ENCODE peak calls at places on chromosome X, in eight cellular contexts. One of them, this sample, is unnamed.

GRCh38 chrX:107567370-107567769 is 60.9 kb upstream of the PRPS1 start:
- DNase-seq in AG04450: no peak
- DNase-seq in nephron progenitor cell: no peak
- DNase-seq in HFFc6: no peak
- DNase-seq in AG10803: no peak
- DNase-seq in choroid plexus epithelial cell: no peak
- DNase-seq in NB4: no peak
- DNase-seq in OCI-LY7: no peak
- DNase-seq in this sample: no peak

GRCh38 chrX:149152941-149153340 is 352.2 kb downstream of the IDS start:
- DNase-seq in AG04450: no peak
- DNase-seq in nephron progenitor cell: no peak
- DNase-seq in HFFc6: no peak
- DNase-seq in AG10803: no peak
- DNase-seq in choroid plexus epithelial cell: peak
- DNase-seq in NB4: no peak
- DNase-seq in OCI-LY7: no peak
- DNase-seq in this sample: no peak

GRCh38 chrX:8848921-8849320 is 47.7 kb upstream of the FAM9A start:
- DNase-seq in AG04450: no peak
- DNase-seq in nephron progenitor cell: no peak
- DNase-seq in HFFc6: no peak
- DNase-seq in AG10803: peak
- DNase-seq in choroid plexus epithelial cell: peak
- DNase-seq in NB4: no peak
- DNase-seq in OCI-LY7: no peak
- DNase-seq in this sample: no peak

GRCh38 chrX:107552976-107553375 is 75.3 kb upstream of the PRPS1 start:
- DNase-seq in AG04450: no peak
- DNase-seq in nephron progenitor cell: no peak
- DNase-seq in HFFc6: peak
- DNase-seq in AG10803: peak
- DNase-seq in choroid plexus epithelial cell: no peak
- DNase-seq in NB4: no peak
- DNase-seq in OCI-LY7: no peak
- DNase-seq in this sample: no peak

GRCh38 chrX:31314921-31315320 is 243.1 kb upstream of the FTHL17 start:
- DNase-seq in AG04450: no peak
- DNase-seq in nephron progenitor cell: no peak
- DNase-seq in HFFc6: no peak
- DNase-seq in AG10803: peak
- DNase-seq in choroid plexus epithelial cell: peak
- DNase-seq in NB4: no peak
- DNase-seq in OCI-LY7: no peak
- DNase-seq in this sample: no peak

GRCh38 chrX:118271770-118272169 is 74.1 kb upstream of the WDR44 start:
- DNase-seq in AG04450: no peak
- DNase-seq in nephron progenitor cell: no peak
- DNase-seq in HFFc6: no peak
- DNase-seq in AG10803: no peak
- DNase-seq in choroid plexus epithelial cell: peak
- DNase-seq in NB4: no peak
- DNase-seq in OCI-LY7: no peak
- DNase-seq in this sample: no peak

GRCh38 chrX:72272868-72273267 is 4.2 kb downstream of the RPS4X start:
- DNase-seq in AG04450: no peak
- DNase-seq in nephron progenitor cell: no peak
- DNase-seq in HFFc6: peak
- DNase-seq in AG10803: no peak
- DNase-seq in choroid plexus epithelial cell: peak
- DNase-seq in NB4: no peak
- DNase-seq in OCI-LY7: no peak
- DNase-seq in this sample: no peak

GRCh38 chrX:102902355-102902754 is 34.7 kb upstream of the RAB40AL start:
- DNase-seq in AG04450: no peak
- DNase-seq in nephron progenitor cell: no peak
- DNase-seq in HFFc6: no peak
- DNase-seq in AG10803: no peak
- DNase-seq in choroid plexus epithelial cell: no peak
- DNase-seq in NB4: no peak
- DNase-seq in OCI-LY7: no peak
- DNase-seq in this sample: no peak

GRCh38 chrX:35680940-35681346 is 117.2 kb upstream of the MAGEB16 start:
- DNase-seq in AG04450: no peak
- DNase-seq in nephron progenitor cell: no peak
- DNase-seq in HFFc6: no peak
- DNase-seq in AG10803: no peak
- DNase-seq in choroid plexus epithelial cell: no peak
- DNase-seq in NB4: no peak
- DNase-seq in OCI-LY7: no peak
- DNase-seq in this sample: no peak

GRCh38 chrX:49753691-49754090 is 57.9 kb upstream of the PAGE1 start:
- DNase-seq in AG04450: no peak
- DNase-seq in nephron progenitor cell: no peak
- DNase-seq in HFFc6: no peak
- DNase-seq in AG10803: no peak
- DNase-seq in choroid plexus epithelial cell: no peak
- DNase-seq in NB4: no peak
- DNase-seq in OCI-LY7: no peak
- DNase-seq in this sample: no peak

GRCh38 chrX:123859409-123859827 is 435 bp upstream of the XIAP start:
- DNase-seq in AG04450: no peak
- DNase-seq in nephron progenitor cell: peak
- DNase-seq in HFFc6: no peak
- DNase-seq in AG10803: no peak
- DNase-seq in choroid plexus epithelial cell: no peak
- DNase-seq in NB4: no peak
- DNase-seq in OCI-LY7: peak
- DNase-seq in this sample: no peak

GRCh38 chrX:15050395-15050794 is 177.2 kb downstream of the MOSPD2 start:
- DNase-seq in AG04450: no peak
- DNase-seq in nephron progenitor cell: no peak
- DNase-seq in HFFc6: no peak
- DNase-seq in AG10803: no peak
- DNase-seq in choroid plexus epithelial cell: no peak
- DNase-seq in NB4: peak
- DNase-seq in OCI-LY7: peak
- DNase-seq in this sample: no peak

GRCh38 chrX:29397506-29397905 is 810.3 kb downstream of the IL1RAPL1 start:
- DNase-seq in AG04450: peak
- DNase-seq in nephron progenitor cell: no peak
- DNase-seq in HFFc6: peak
- DNase-seq in AG10803: peak
- DNase-seq in choroid plexus epithelial cell: peak
- DNase-seq in NB4: no peak
- DNase-seq in OCI-LY7: no peak
- DNase-seq in this sample: no peak

GRCh38 chrX:81377329-81377728 is 175.4 kb downstream of the SH3BGRL start:
- DNase-seq in AG04450: peak
- DNase-seq in nephron progenitor cell: no peak
- DNase-seq in HFFc6: peak
- DNase-seq in AG10803: peak
- DNase-seq in choroid plexus epithelial cell: peak
- DNase-seq in NB4: peak
- DNase-seq in OCI-LY7: peak
- DNase-seq in this sample: no peak

GRCh38 chrX:68757331-68757730 is 71.5 kb upstream of the EFNB1 start:
- DNase-seq in AG04450: no peak
- DNase-seq in nephron progenitor cell: no peak
- DNase-seq in HFFc6: no peak
- DNase-seq in AG10803: no peak
- DNase-seq in choroid plexus epithelial cell: no peak
- DNase-seq in NB4: no peak
- DNase-seq in OCI-LY7: no peak
- DNase-seq in this sample: no peak

GRCh38 chrX:139120760-139121159 is 409.2 kb upstream of the FGF13 start:
- DNase-seq in AG04450: no peak
- DNase-seq in nephron progenitor cell: no peak
- DNase-seq in HFFc6: no peak
- DNase-seq in AG10803: peak
- DNase-seq in choroid plexus epithelial cell: no peak
- DNase-seq in NB4: no peak
- DNase-seq in OCI-LY7: no peak
- DNase-seq in this sample: no peak

GRCh38 chrX:68532828-68533227 is 34.0 kb downstream of the YIPF6 start:
- DNase-seq in AG04450: peak
- DNase-seq in nephron progenitor cell: no peak
- DNase-seq in HFFc6: peak
- DNase-seq in AG10803: peak
- DNase-seq in choroid plexus epithelial cell: no peak
- DNase-seq in NB4: no peak
- DNase-seq in OCI-LY7: no peak
- DNase-seq in this sample: no peak

GRCh38 chrX:148298737-148299136 is 201.7 kb upstream of the AFF2 start:
- DNase-seq in AG04450: no peak
- DNase-seq in nephron progenitor cell: no peak
- DNase-seq in HFFc6: no peak
- DNase-seq in AG10803: peak
- DNase-seq in choroid plexus epithelial cell: no peak
- DNase-seq in NB4: peak
- DNase-seq in OCI-LY7: no peak
- DNase-seq in this sample: no peak

GRCh38 chrX:13652256-13653021 is 502 bp upstream of the TCEANC start:
- DNase-seq in AG04450: peak
- DNase-seq in nephron progenitor cell: no peak
- DNase-seq in HFFc6: peak
- DNase-seq in AG10803: peak
- DNase-seq in choroid plexus epithelial cell: peak
- DNase-seq in NB4: peak
- DNase-seq in OCI-LY7: no peak
- DNase-seq in this sample: no peak

GRCh38 chrX:101357166-101357795 is 8.7 kb upstream of the TIMM8A start:
- DNase-seq in AG04450: no peak
- DNase-seq in nephron progenitor cell: no peak
- DNase-seq in HFFc6: peak
- DNase-seq in AG10803: peak
- DNase-seq in choroid plexus epithelial cell: peak
- DNase-seq in NB4: peak
- DNase-seq in OCI-LY7: peak
- DNase-seq in this sample: no peak
- TF ChIP-seq CTCF in AG04450: peak
- TF ChIP-seq CTCF in nephron progenitor cell: peak
- TF ChIP-seq CTCF in HFFc6: peak
- TF ChIP-seq CTCF in AG10803: peak
- TF ChIP-seq CTCF in choroid plexus epithelial cell: peak
- TF ChIP-seq CTCF in NB4: peak
- TF ChIP-seq CTCF in OCI-LY7: peak
- TF ChIP-seq CTCF in this sample: peak

DNA sequence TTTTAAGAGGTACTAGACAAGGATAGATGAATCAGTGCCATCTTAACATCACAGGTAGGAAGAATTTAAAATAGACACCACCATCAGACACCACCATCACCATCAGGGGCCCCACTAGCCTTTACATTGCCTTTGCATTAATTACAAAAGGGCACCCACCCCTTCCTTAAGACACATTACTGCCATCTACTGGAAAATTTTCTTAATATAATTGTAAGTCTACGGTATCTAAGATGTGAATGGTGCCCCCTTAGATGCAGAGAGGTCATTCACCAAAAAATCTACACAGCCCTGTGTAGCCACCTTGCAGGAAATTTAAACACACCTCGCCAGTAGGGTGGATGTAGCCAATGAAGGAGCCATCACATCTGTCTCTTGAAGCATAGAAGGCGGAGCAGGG is 184.1 kb downstream of the MID1IP1 start:
- DNase-seq in AG04450: no peak
- DNase-seq in nephron progenitor cell: no peak
- DNase-seq in HFFc6: no peak
- DNase-seq in AG10803: peak
- DNase-seq in choroid plexus epithelial cell: peak
- DNase-seq in NB4: peak
- DNase-seq in OCI-LY7: peak
- DNase-seq in this sample: no peak
- TF ChIP-seq CTCF in AG04450: peak
- TF ChIP-seq CTCF in nephron progenitor cell: no peak
- TF ChIP-seq CTCF in HFFc6: peak
- TF ChIP-seq CTCF in AG10803: peak
- TF ChIP-seq CTCF in choroid plexus epithelial cell: peak
- TF ChIP-seq CTCF in NB4: no peak
- TF ChIP-seq CTCF in OCI-LY7: peak
- TF ChIP-seq CTCF in this sample: no peak

DNA sequence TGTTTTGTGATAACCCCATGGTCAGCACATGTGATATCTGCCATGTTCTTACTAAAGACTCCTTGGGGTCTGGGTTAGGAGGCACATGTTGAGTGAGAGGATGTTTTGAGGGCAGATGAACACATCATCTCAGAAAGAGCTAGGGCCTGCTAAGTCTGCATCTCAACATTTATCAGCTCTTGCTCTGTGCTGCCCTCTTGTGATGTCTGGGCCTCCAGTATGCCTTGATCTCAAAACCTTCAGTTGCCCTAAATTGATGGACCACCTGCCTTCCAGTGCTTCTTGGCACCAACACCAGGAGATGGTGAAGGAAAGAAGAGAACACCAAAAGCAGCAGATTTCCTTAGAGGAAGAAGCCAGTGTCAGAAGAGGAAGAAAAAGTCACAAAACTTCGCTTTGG is 22.5 kb downstream of the MID1 start:
- DNase-seq in AG04450: no peak
- DNase-seq in nephron progenitor cell: no peak
- DNase-seq in HFFc6: peak
- DNase-seq in AG10803: peak
- DNase-seq in choroid plexus epithelial cell: peak
- DNase-seq in NB4: peak
- DNase-seq in OCI-LY7: peak
- DNase-seq in this sample: no peak
- TF ChIP-seq CTCF in AG04450: peak
- TF ChIP-seq CTCF in nephron progenitor cell: no peak
- TF ChIP-seq CTCF in HFFc6: peak
- TF ChIP-seq CTCF in AG10803: peak
- TF ChIP-seq CTCF in choroid plexus epithelial cell: peak
- TF ChIP-seq CTCF in NB4: peak
- TF ChIP-seq CTCF in OCI-LY7: peak
- TF ChIP-seq CTCF in this sample: no peak

DNA sequence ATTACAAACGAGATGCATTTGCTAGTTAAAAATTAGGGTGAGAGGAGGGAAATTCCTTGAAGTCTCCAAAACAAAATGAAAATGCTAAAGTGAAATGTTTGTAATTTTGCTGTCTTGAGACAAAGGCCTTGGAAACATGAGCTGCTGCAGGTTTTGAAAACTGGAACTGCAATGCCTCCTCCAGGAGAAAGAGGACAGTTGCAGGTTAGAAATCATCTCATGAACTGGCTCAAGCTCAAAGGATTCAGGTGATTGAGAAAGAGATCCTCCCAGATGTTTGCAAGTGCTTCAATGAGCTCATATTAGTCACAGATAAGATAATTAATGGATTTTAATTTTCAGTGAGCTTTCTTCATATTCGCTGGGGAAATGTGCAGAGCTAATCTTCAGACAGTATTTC is 32.4 kb downstream of the SMPX start:
- DNase-seq in AG04450: peak
- DNase-seq in nephron progenitor cell: no peak
- DNase-seq in HFFc6: peak
- DNase-seq in AG10803: peak
- DNase-seq in choroid plexus epithelial cell: peak
- DNase-seq in NB4: peak
- DNase-seq in OCI-LY7: no peak
- DNase-seq in this sample: no peak
- TF ChIP-seq CTCF in AG04450: peak
- TF ChIP-seq CTCF in nephron progenitor cell: peak
- TF ChIP-seq CTCF in HFFc6: peak
- TF ChIP-seq CTCF in AG10803: peak
- TF ChIP-seq CTCF in choroid plexus epithelial cell: peak
- TF ChIP-seq CTCF in NB4: peak
- TF ChIP-seq CTCF in OCI-LY7: peak
- TF ChIP-seq CTCF in this sample: peak

This sample was measured in mesothelial cell of epicardium.